ENCODE peak calls at places on chromosome 14, in six cellular contexts. W is BJ, E is fibroblast of lung, T is lower leg skin, Q is cardiac fibroblast, F is K562. A is an unnamed sample.

GRCh38 chr14:86203843-86204242 is 673.9 kb downstream of the FLRT2 start:
- DNase-seq in E (no peak), T (no peak), Q (no peak), W (no peak), F (no peak), A (no peak)

GRCh38 chr14:94381149-94382030 is 7.0 kb downstream of the SERPINA1 start:
- DNase-seq in W (no peak), E (no peak), Q (no peak), T (no peak), F (no peak), A (no peak)

GRCh38 chr14:50023671-50024490 is 92.5 kb downstream of the VCPKMT start:
- DNase-seq in T (peak; percentile 47), F (no peak), W (no peak), Q (peak; percentile 73), E (peak; percentile 91), A (peak; percentile 93)

GRCh38 chr14:76539130-76539529 is 163.2 kb downstream of the ESRRB start:
- DNase-seq in W (no peak), Q (no peak), F (no peak), T (no peak), E (no peak), A (no peak)

GRCh38 chr14:103871596-103872480 is 24.5 kb upstream of the PPP1R13B start:
- DNase-seq in T (no peak), E (no peak), Q (no peak), W (no peak), F (peak; percentile 63), A (no peak)

GRCh38 chr14:22849212-22849819 is 12.9 kb downstream of the MMP14 start:
- DNase-seq in T (peak; percentile 82), Q (peak; percentile 63), F (no peak), E (peak; percentile 49), W (no peak), A (peak; percentile 87)

GRCh38 chr14:47207636-47208035 is 467.8 kb downstream of the MDGA2 start:
- DNase-seq in W (no peak), F (no peak), T (no peak), Q (no peak), E (peak; percentile 9), A (peak; percentile 2)

GRCh38 chr14:71021347-71022014 is 114.2 kb downstream of the PCNX1 start:
- DNase-seq in E (peak; percentile 84), T (no peak), Q (peak; percentile 73), F (no peak), W (peak; percentile 89), A (peak; percentile 88)

GRCh38 chr14:90503582-90503981 is 106.8 kb downstream of the CALM1 start:
- DNase-seq in T (no peak), Q (no peak), F (no peak), E (no peak), W (no peak), A (no peak)

GRCh38 chr14:104384776-104385071 is 194.8 kb upstream of the C14orf180 start:
- DNase-seq in F (no peak), E (no peak), W (no peak), T (no peak), Q (no peak), A (no peak)

GRCh38 chr14:54348001-54348611 is 48.7 kb upstream of the CDKN3 start:
- DNase-seq in T (no peak), E (no peak), F (peak; percentile 65), W (no peak), Q (peak; percentile 73), A (peak; percentile 53)

GRCh38 chr14:54446201-54446693 is 5.1 kb upstream of the CNIH1 start:
- DNase-seq in Q (peak; percentile 31), E (peak; percentile 36), T (peak; percentile 22), F (peak; percentile 6), W (no peak), A (peak; percentile 32)

GRCh38 chr14:67620217-67620789 is 583 bp downstream of the ARG2 start:
- DNase-seq in W (no peak), T (no peak), E (no peak), F (peak; percentile 40), Q (no peak), A (no peak)

GRCh38 chr14:29085546-29085945 is 319.0 kb downstream of the FOXG1 start:
- DNase-seq in F (peak; percentile 1), W (no peak), Q (peak; percentile 32), T (no peak), E (no peak), A (peak; percentile 26)

GRCh38 chr14:55131782-55132181 is 2.7 kb downstream of the LGALS3 start:
- DNase-seq in F (no peak), E (no peak), Q (no peak), W (no peak), T (peak; percentile 30), A (peak; percentile 74)

GRCh38 chr14:56810850-56811595 is 744 bp upstream of the OTX2 start:
- DNase-seq in T (no peak), F (no peak), W (no peak), Q (no peak), E (no peak), A (no peak)

GRCh38 chr14:93788557-93789365 is 476 bp upstream of the PRIMA1 start:
- DNase-seq in F (no peak), T (no peak), E (no peak), W (no peak), Q (peak; percentile 1), A (peak; percentile 14)

GRCh38 chr14:100067971-100068959 is 3.0 kb downstream of the EVL start:
- DNase-seq in T (peak; percentile 44), E (peak; percentile 65), Q (peak; percentile 55), F (peak; percentile 91), W (no peak), A (peak; percentile 76)

GRCh38 chr14:21525995-21526671 is at the start of gene SALL2:
- DNase-seq in F (peak; percentile 93), W (no peak), T (peak; percentile 41), Q (peak; percentile 9), E (peak; percentile 76), A (peak; percentile 38)

GRCh38 chr14:99758915-99759545 is 34.2 kb upstream of the EML1 start:
- DNase-seq in F (no peak), T (no peak), W (no peak), E (no peak), Q (no peak), A (no peak)

GRCh38 chr14:25400607-25401206 is 350.8 kb upstream of the STXBP6 start:
- DNase-seq in F (peak; percentile 13), W (peak; percentile 2), E (peak; percentile 31), Q (peak; percentile 54), T (peak; percentile 52), A (peak; percentile 58)

GRCh38 chr14:79708426-79708825 is 502.9 kb downstream of the DIO2 start:
- DNase-seq in T (no peak), W (no peak), E (no peak), Q (no peak), F (no peak), A (no peak)

GRCh38 chr14:61472801-61473376 is 151.5 kb downstream of the PRKCH start:
- DNase-seq in E (peak; percentile 30), Q (peak; percentile 62), T (no peak), W (no peak), F (no peak), A (peak; percentile 69)

GRCh38 chr14:99199854-99200653 is 71.9 kb downstream of the BCL11B start:
- DNase-seq in E (no peak), W (no peak), T (no peak), Q (no peak), F (no peak), A (peak; percentile 1)

GRCh38 chr14:44586910-44587309 is 79.8 kb upstream of the FSCB start:
- DNase-seq in F (no peak), Q (no peak), E (no peak), T (no peak), W (no peak), A (no peak)

GRCh38 chr14:58635041-58635440 is 2.7 kb upstream of the DACT1 start:
- DNase-seq in T (no peak), E (peak; percentile 26), Q (no peak), F (no peak), W (no peak), A (no peak)

GRCh38 chr14:54567224-54567633 is 301 bp downstream of the SAMD4A start:
- DNase-seq in Q (no peak), W (no peak), E (peak; percentile 43), T (peak; percentile 23), F (peak; percentile 28), A (no peak)

GRCh38 chr14:20686386-20687143 is 2.0 kb upstream of the ANG start:
- DNase-seq in E (no peak), Q (no peak), W (no peak), T (no peak), F (no peak), A (no peak)

GRCh38 chr14:76688373-76688671 is 72.9 kb upstream of the VASH1 start:
- DNase-seq in W (no peak), Q (no peak), F (no peak), E (no peak), T (no peak), A (no peak)

GRCh38 chr14:31582286-31582691 is 21.1 kb downstream of the NUBPL start:
- DNase-seq in T (no peak), W (peak; percentile 31), E (peak; percentile 84), Q (peak; percentile 41), F (no peak), A (peak; percentile 65)

GRCh38 chr14:30533126-30533525 is 25.8 kb upstream of the G2E3 start:
- DNase-seq in F (no peak), Q (no peak), E (no peak), T (no peak), W (no peak), A (no peak)
- TF ChIP-seq CTCF in F (no peak), Q (no peak), E (no peak), T (no peak), W (no peak), A (no peak)

DNA sequence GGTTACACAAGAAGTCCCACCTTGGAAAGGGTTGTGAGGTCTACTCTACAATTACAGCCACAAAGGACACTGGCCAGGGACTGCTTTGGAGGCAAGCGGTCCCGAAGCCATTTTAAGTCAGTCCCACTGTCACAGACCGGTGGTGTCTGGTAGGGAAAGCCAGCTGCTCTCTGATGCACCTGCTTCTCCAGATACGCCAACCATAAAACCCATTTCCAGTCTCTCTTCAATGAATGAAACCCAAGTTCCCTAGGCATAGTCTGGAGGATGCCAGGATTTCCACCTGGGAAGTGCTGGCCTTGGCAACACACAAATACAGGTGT is 32.6 kb downstream of the SYNE3 start:
- DNase-seq in Q (no peak), E (no peak), F (no peak), T (no peak), W (no peak), A (no peak)
- H3K4me3 ChIP-seq in Q (no peak overlapping the region), E (no peak overlapping the region), F (no peak overlapping the region), T (no peak overlapping the region), W (no peak overlapping the region), A (no peak overlapping the region)

DNA sequence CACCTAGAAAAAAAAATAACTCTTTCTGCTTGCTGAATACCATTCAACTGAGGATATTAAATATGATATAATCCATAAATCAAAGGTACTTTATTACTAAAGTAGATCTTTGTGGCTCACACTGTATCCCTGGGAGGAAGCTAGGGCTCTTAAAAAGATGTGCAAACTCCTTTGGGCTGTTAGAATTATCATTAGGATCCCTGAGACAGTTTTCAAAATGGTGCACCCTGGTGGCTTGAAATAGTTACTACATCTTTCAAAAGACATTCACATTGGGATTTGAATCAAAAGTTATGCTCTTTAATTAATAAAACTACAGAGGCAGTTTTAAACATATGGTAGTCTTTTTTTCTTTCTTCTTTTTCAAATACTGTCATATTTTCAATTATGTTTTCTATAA is 228.5 kb upstream of the G2E3 start:
- DNase-seq in E (no peak), F (peak; percentile 16), W (no peak), T (no peak), Q (peak; percentile 33), A (peak; percentile 11)
- TF ChIP-seq CTCF in E (peak; percentile 43), F (peak; percentile 12), W (peak; percentile 44), T (no peak), Q (peak; percentile 43), A (peak; percentile 35)

DNA sequence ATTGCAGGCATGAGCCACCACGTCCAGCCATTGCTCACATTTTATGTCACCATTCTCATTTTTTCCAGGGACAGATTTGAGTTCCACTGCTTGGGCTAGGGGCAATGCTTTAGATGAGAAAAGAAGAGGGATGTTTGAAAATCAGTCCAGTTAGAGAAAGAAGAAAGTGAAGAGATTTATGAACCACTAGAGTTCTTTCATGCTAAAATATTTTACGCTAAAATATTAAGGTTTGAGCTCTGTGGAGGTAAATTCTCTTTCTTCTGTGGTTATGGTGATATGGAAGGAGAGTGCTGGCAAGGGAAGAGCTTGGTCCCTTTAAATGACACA is 21.5 kb downstream of the CFL2 start:
- DNase-seq in T (no peak), W (no peak), Q (no peak), E (no peak), F (no peak), A (no peak)
- H3K4me3 ChIP-seq in T (no peak overlapping the region), W (no peak overlapping the region), Q (peak overlapping the region; percentile 40), E (no peak overlapping the region), F (peak overlapping the region; percentile 30), A (peak overlapping the region; percentile 42)